ENCODE peak calls at places on chromosomes 5 and 9, in nine cellular contexts. Q, U, J, R, V, K, X, Y and T are unnamed samples.

GRCh38 chr9:77648458-77649108 is 461 bp upstream of the GNA14 start:
- DNase-seq in Q (no peak), U (peak), J (no peak), R (peak), V (no peak), K (peak), X (peak), Y (no peak), T (peak)

GRCh38 chr5:109748545-109748944 is 58.8 kb downstream of the MAN2A1 start:
- DNase-seq in Q (no peak), U (no peak), J (no peak), R (no peak), V (peak), K (no peak), X (no peak), Y (no peak), T (no peak)

GRCh38 chr5:159887050-159887449 is 29.2 kb upstream of the ADRA1B start:
- DNase-seq in Q (no peak), U (no peak), J (no peak), R (no peak), V (no peak), K (no peak), X (no peak), Y (no peak), T (no peak)

GRCh38 chr5:72092074-72092473 is 15.2 kb upstream of the MAP1B start:
- DNase-seq in Q (no peak), U (no peak), J (no peak), R (no peak), V (no peak), K (no peak), X (no peak), Y (no peak), T (no peak)

GRCh38 chr5:108379722-108380530 is 2.0 kb downstream of the FBXL17 start:
- DNase-seq in Q (no peak), U (no peak), J (no peak), R (peak), V (peak), K (peak), X (no peak), Y (no peak), T (no peak)

GRCh38 chr9:130860458-130861316 is 25.6 kb downstream of the ABL1 start:
- DNase-seq in Q (no peak), U (peak), J (no peak), R (peak), V (peak), K (peak), X (peak), Y (no peak), T (peak)

GRCh38 chr5:177423671-177424070 is 2.8 kb upstream of the GRK6 start:
- DNase-seq in Q (no peak), U (no peak), J (no peak), R (no peak), V (no peak), K (no peak), X (no peak), Y (no peak), T (no peak)

GRCh38 chr9:86500667-86501435 is 146.6 kb upstream of the TUT7 start:
- DNase-seq in Q (peak), U (no peak), J (no peak), R (no peak), V (peak), K (peak), X (no peak), Y (peak), T (no peak)

GRCh38 chr5:152331006-152331405 is 74.1 kb downstream of the NMUR2 start:
- DNase-seq in Q (no peak), U (no peak), J (no peak), R (no peak), V (no peak), K (no peak), X (no peak), Y (peak), T (no peak)

GRCh38 chr5:1291611-1292080 is 3.2 kb downstream of the TERT start:
- DNase-seq in Q (no peak), U (peak), J (no peak), R (no peak), V (no peak), K (no peak), X (no peak), Y (no peak), T (no peak)

GRCh38 chr5:176803943-176804498 is 6.3 kb upstream of the UNC5A start:
- DNase-seq in Q (no peak), U (no peak), J (no peak), R (peak), V (peak), K (no peak), X (no peak), Y (peak), T (no peak)

GRCh38 chr5:83720805-83721431 is at the start of gene HAPLN1:
- DNase-seq in Q (no peak), U (no peak), J (no peak), R (peak), V (no peak), K (no peak), X (no peak), Y (no peak), T (no peak)

GRCh38 chr5:178839319-178839704 is 20.4 kb upstream of the ZNF354B start:
- DNase-seq in Q (peak), U (no peak), J (peak), R (peak), V (peak), K (peak), X (peak), Y (peak), T (peak)

GRCh38 chr5:33432656-33433055 is 8.1 kb upstream of the TARS1 start:
- DNase-seq in Q (no peak), U (no peak), J (no peak), R (no peak), V (no peak), K (no peak), X (no peak), Y (no peak), T (no peak)

GRCh38 chr9:14087576-14087975 is 226.4 kb downstream of the NFIB start:
- DNase-seq in Q (no peak), U (no peak), J (no peak), R (no peak), V (no peak), K (no peak), X (no peak), Y (no peak), T (no peak)

GRCh38 chr9:33167949-33168535 is 906 bp upstream of the B4GALT1 start:
- DNase-seq in Q (no peak), U (no peak), J (no peak), R (peak), V (no peak), K (no peak), X (no peak), Y (no peak), T (peak)

GRCh38 chr9:125272697-125273096 is 11.1 kb downstream of the GAPVD1 start:
- DNase-seq in Q (no peak), U (no peak), J (no peak), R (peak), V (no peak), K (peak), X (no peak), Y (no peak), T (no peak)

GRCh38 chr5:113364466-113364865 is 70.3 kb downstream of the TSSK1B start:
- DNase-seq in Q (no peak), U (no peak), J (no peak), R (no peak), V (no peak), K (no peak), X (no peak), Y (no peak), T (no peak)

GRCh38 chr5:154406231-154406630 is 39.6 kb upstream of the SAP30L start:
- DNase-seq in Q (no peak), U (no peak), J (no peak), R (peak), V (no peak), K (no peak), X (no peak), Y (no peak), T (no peak)

GRCh38 chr9:127844821-127845359 is 9.6 kb downstream of the ENG start:
- DNase-seq in Q (no peak), U (no peak), J (no peak), R (peak), V (no peak), K (no peak), X (no peak), Y (no peak), T (no peak)

GRCh38 chr9:121395558-121395957 is 25.5 kb upstream of the STOM start:
- DNase-seq in Q (no peak), U (no peak), J (no peak), R (no peak), V (no peak), K (no peak), X (no peak), Y (no peak), T (no peak)

GRCh38 chr5:10289353-10289752 is 18.3 kb downstream of the CMBL start:
- DNase-seq in Q (peak), U (peak), J (no peak), R (no peak), V (no peak), K (no peak), X (no peak), Y (peak), T (no peak)

GRCh38 chr5:131396015-131396414 is 132.2 kb downstream of the CDC42SE2 start:
- DNase-seq in Q (no peak), U (no peak), J (no peak), R (no peak), V (no peak), K (no peak), X (no peak), Y (no peak), T (no peak)

GRCh38 chr9:99905833-99906402 is 536 bp upstream of the STX17 start:
- DNase-seq in Q (no peak), U (no peak), J (no peak), R (peak), V (peak), K (peak), X (peak), Y (peak), T (no peak)

GRCh38 chr9:20804476-20805253 is 120.6 kb downstream of the FOCAD start:
- DNase-seq in Q (no peak), U (no peak), J (no peak), R (peak), V (no peak), K (no peak), X (no peak), Y (no peak), T (no peak)

GRCh38 chr5:87243161-87243877 is 24.4 kb upstream of the RASA1 start:
- DNase-seq in Q (peak), U (no peak), J (no peak), R (peak), V (peak), K (peak), X (no peak), Y (peak), T (no peak)

GRCh38 chr9:109063765-109064164 is 50.5 kb upstream of the CTNNAL1 start:
- DNase-seq in Q (peak), U (no peak), J (no peak), R (no peak), V (peak), K (no peak), X (no peak), Y (no peak), T (no peak)

GRCh38 chr5:171205375-171205774 is 103.7 kb upstream of the TLX3 start:
- DNase-seq in Q (no peak), U (no peak), J (no peak), R (no peak), V (no peak), K (no peak), X (no peak), Y (no peak), T (no peak)

GRCh38 chr9:125589287-125589686 is 117.7 kb downstream of the MAPKAP1 start:
- DNase-seq in Q (no peak), U (no peak), J (no peak), R (no peak), V (no peak), K (no peak), X (no peak), Y (no peak), T (no peak)

GRCh38 chr5:35780236-35780635 is 76.5 kb upstream of the IL7R start:
- DNase-seq in Q (no peak), U (no peak), J (peak), R (no peak), V (no peak), K (no peak), X (no peak), Y (no peak), T (no peak)

GRCh38 chr9:137044502-137045177 is 1.3 kb downstream of the NPDC1 start:
- DNase-seq in Q (peak), U (peak), J (no peak), R (no peak), V (peak), K (no peak), X (no peak), Y (no peak), T (no peak)